ENCODE peak calls at places on chromosomes 2 and 18, in eight cellular contexts. M, Y, A, P, W, C, U and O are unnamed samples.

GRCh38 chr2:217886720-217887309 is 116.0 kb downstream of the TNS1 start:
- DNase-seq in M (no peak), Y (peak), A (peak), P (peak), W (peak), C (no peak), U (peak), O (peak)

GRCh38 chr2:73253901-73254300 is 19.8 kb downstream of the CCT7 start:
- DNase-seq in M (no peak), Y (no peak), A (no peak), P (no peak), W (peak), C (no peak), U (no peak), O (no peak)

GRCh38 chr2:106161938-106162814 is 31.9 kb downstream of the UXS1 start:
- DNase-seq in M (no peak), Y (peak), A (no peak), P (peak), W (peak), C (no peak), U (no peak), O (no peak)

GRCh38 chr18:56445422-56445821 is 193.0 kb downstream of the TXNL1 start:
- DNase-seq in M (no peak), Y (no peak), A (no peak), P (no peak), W (no peak), C (no peak), U (no peak), O (no peak)

GRCh38 chr2:10957396-10957795 is 45.7 kb downstream of the KCNF1 start:
- DNase-seq in M (no peak), Y (no peak), A (no peak), P (no peak), W (no peak), C (no peak), U (no peak), O (no peak)

GRCh38 chr2:80396276-80396675 is 91.7 kb upstream of the LRRTM1 start:
- DNase-seq in M (no peak), Y (no peak), A (no peak), P (no peak), W (no peak), C (no peak), U (no peak), O (no peak)

GRCh38 chr2:64862623-64863022 is 126.6 kb upstream of the SLC1A4 start:
- DNase-seq in M (no peak), Y (no peak), A (no peak), P (peak), W (no peak), C (no peak), U (no peak), O (no peak)

GRCh38 chr2:71807969-71808451 is 339.7 kb downstream of the CYP26B1 start:
- DNase-seq in M (no peak), Y (no peak), A (peak), P (no peak), W (peak), C (no peak), U (no peak), O (peak)

GRCh38 chr2:133836691-133837090 is 268.4 kb upstream of the NCKAP5 start:
- DNase-seq in M (no peak), Y (peak), A (no peak), P (peak), W (no peak), C (no peak), U (no peak), O (no peak)

GRCh38 chr2:47555368-47555767 is 152.4 kb downstream of the MSH2 start:
- DNase-seq in M (no peak), Y (no peak), A (no peak), P (no peak), W (no peak), C (no peak), U (no peak), O (no peak)

GRCh38 chr2:128613876-128614275 is 295.2 kb upstream of the HS6ST1 start:
- DNase-seq in M (no peak), Y (no peak), A (peak), P (no peak), W (no peak), C (no peak), U (peak), O (no peak)

GRCh38 chr18:12254137-12254819 is at the start of gene CIDEA:
- DNase-seq in M (no peak), Y (no peak), A (peak), P (no peak), W (no peak), C (no peak), U (no peak), O (no peak)

GRCh38 chr2:33522571-33522970 is 46.1 kb downstream of the RASGRP3 start:
- DNase-seq in M (no peak), Y (peak), A (no peak), P (no peak), W (no peak), C (no peak), U (no peak), O (no peak)

GRCh38 chr2:238895901-238896600 is 48.2 kb downstream of the TWIST2 start:
- DNase-seq in M (no peak), Y (peak), A (peak), P (no peak), W (peak), C (no peak), U (no peak), O (no peak)

GRCh38 chr2:7450188-7451156 is 533.3 kb downstream of the RNF144A start:
- DNase-seq in M (no peak), Y (no peak), A (no peak), P (no peak), W (no peak), C (no peak), U (no peak), O (no peak)

GRCh38 chr2:5467506-5467905 is 224.7 kb upstream of the SOX11 start:
- DNase-seq in M (no peak), Y (no peak), A (no peak), P (no peak), W (no peak), C (no peak), U (no peak), O (no peak)

GRCh38 chr18:48711651-48712486 is 173.0 kb downstream of the CTIF start:
- DNase-seq in M (no peak), Y (no peak), A (peak), P (peak), W (peak), C (no peak), U (no peak), O (no peak)

GRCh38 chr2:219308142-219309093 is 783 bp downstream of the PTPRN start:
- DNase-seq in M (no peak), Y (peak), A (peak), P (peak), W (peak), C (no peak), U (no peak), O (peak)

GRCh38 chr18:10057808-10058791 is 144.3 kb downstream of the VAPA start:
- DNase-seq in M (no peak), Y (peak), A (no peak), P (peak), W (peak), C (no peak), U (no peak), O (no peak)

GRCh38 chr18:55501594-55502345 is 86.2 kb downstream of the TCF4 start:
- DNase-seq in M (no peak), Y (peak), A (no peak), P (no peak), W (no peak), C (no peak), U (no peak), O (no peak)

GRCh38 chr2:187434342-187434785 is 13.7 kb downstream of the CALCRL start:
- DNase-seq in M (no peak), Y (peak), A (no peak), P (no peak), W (no peak), C (no peak), U (no peak), O (no peak)

GRCh38 chr2:213149332-213149875 is 2.0 kb downstream of the IKZF2 start:
- DNase-seq in M (no peak), Y (peak), A (no peak), P (no peak), W (no peak), C (no peak), U (no peak), O (no peak)

GRCh38 chr2:38248707-38249106 is 128.4 kb downstream of the ATL2 start:
- DNase-seq in M (no peak), Y (no peak), A (no peak), P (no peak), W (no peak), C (no peak), U (no peak), O (no peak)

GRCh38 chr18:11392292-11392691 is 217.1 kb upstream of the SLC35G4 start:
- DNase-seq in M (no peak), Y (peak), A (no peak), P (no peak), W (no peak), C (no peak), U (no peak), O (no peak)

GRCh38 chr2:157264099-157264498 is 6.6 kb downstream of the GALNT5 start:
- DNase-seq in M (no peak), Y (peak), A (no peak), P (no peak), W (no peak), C (no peak), U (no peak), O (no peak)

GRCh38 chr2:200193791-200194190 is 112.7 kb upstream of the SPATS2L start:
- DNase-seq in M (no peak), Y (no peak), A (no peak), P (no peak), W (no peak), C (no peak), U (no peak), O (no peak)

GRCh38 chr18:41144444-41144843 is 810.6 kb upstream of the PIK3C3 start:
- DNase-seq in M (no peak), Y (peak), A (no peak), P (no peak), W (no peak), C (no peak), U (no peak), O (no peak)

GRCh38 chr2:229081411-229081810 is 189.7 kb downstream of the PID1 start:
- DNase-seq in M (no peak), Y (no peak), A (no peak), P (peak), W (no peak), C (no peak), U (no peak), O (no peak)

GRCh38 chr18:78558948-78559347 is 420.7 kb upstream of the SALL3 start:
- DNase-seq in M (no peak), Y (no peak), A (no peak), P (no peak), W (no peak), C (no peak), U (no peak), O (no peak)

GRCh38 chr2:1818811-1819210 is 74.5 kb upstream of the PXDN start:
- DNase-seq in M (no peak), Y (no peak), A (no peak), P (no peak), W (no peak), C (no peak), U (no peak), O (no peak)

GRCh38 chr2:83369601-83370418 is 1089.3 kb downstream of the SUCLG1 start:
- DNase-seq in M (no peak), Y (no peak), A (no peak), P (no peak), W (no peak), C (no peak), U (no peak), O (no peak)

DNA sequence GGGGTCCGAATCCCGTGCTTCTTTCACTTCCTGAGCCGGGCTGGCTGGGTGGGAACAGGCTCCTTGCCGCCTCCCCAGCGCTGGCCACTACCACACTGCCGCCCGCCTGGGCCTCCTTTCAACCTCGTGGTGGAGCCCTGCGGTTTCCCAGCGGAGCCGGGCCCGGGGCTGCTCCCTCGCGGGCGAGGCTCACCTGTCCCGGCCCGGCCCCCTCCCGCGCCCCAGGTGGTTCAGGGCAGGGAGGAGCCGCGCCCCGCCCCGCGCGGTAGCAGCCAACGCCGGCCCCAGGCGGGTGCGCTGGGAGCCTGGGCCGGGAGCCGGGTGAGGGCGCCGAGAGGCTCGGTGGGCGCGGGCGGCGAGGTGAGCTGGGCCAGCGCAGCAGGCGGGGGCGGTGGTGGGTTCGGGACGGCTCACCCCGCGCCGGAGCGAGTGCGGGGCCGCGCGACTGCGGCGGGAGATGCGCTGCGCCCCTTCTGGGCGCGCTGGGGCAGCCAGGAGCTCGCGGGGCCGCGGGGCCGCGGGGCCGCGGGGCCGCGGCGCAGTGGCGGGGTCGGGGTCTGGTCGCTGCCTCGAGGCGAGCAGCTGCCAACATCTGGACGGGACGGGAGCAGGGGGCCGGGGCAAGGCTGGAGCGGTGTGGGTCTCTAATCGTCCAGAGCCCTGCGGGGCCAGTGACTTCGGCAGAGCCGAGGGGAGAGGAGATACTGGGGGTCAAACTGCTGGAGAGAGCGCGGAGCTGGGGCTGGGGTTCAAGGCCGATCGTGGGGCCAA is at the start of gene LYPD6B:
- DNase-seq in M (no peak), Y (no peak), A (peak), P (peak), W (peak), C (no peak), U (peak), O (no peak)
- TF ChIP-seq CTCF in M (no peak), Y (no peak), A (no peak), P (no peak), W (no peak), C (peak), U (peak), O (no peak)

DNA sequence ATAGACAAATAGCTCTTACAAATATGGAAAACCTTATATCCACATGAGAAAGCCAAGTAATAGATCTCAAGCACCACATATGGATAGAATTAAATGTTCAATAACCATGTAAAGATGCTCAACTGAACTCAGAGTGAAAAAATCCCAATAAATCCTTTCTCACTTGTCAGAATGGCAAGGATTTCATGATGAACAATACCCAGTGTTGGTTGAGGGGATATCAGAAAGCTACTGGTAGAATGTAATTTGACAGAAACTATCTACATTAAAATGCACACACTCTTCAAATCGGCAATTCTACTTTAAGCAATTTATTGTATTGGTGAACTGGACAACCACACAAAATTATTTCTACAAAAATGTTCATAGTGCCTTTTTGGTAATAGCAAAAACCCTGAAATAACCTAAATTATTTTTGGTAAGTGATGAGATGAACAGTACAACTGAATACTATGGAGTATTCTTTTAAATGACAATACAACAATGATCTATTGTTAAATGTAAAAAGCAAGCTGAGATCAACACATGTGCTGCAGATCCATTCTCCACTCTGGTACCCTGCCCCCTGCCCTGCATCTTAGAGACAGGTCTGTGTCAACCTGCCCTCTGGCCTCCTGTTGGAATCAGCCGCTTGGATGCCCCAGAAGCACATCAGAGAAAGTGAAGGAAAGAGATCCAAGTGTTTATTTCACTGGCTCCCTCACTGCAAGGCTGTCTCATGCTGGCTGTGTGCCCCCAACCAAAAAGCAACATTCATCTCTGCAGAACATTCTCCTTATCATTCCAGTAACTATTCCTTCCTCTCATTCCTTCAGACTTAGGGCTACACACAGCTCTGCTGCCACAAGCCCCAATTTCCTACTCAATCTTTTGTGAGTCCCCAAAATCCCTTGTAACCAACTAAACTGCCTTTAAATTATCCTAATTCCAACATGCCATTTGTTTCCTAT is 442.5 kb downstream of the LRATD1 start:
- DNase-seq in M (no peak), Y (peak), A (no peak), P (no peak), W (no peak), C (no peak), U (no peak), O (no peak)
- H3K27ac ChIP-seq in M (no peak), Y (no peak), A (no peak), P (no peak), W (no peak), C (no peak), U (no peak), O (no peak)

GRCh38 chr2:172481507-172482262 is 54.3 kb downstream of the ITGA6 start:
- DNase-seq in M (no peak), Y (no peak), A (no peak), P (no peak), W (no peak), C (no peak), U (no peak), O (no peak)

GRCh38 chr2:172484706-172485105 is 57.3 kb downstream of the ITGA6 start:
- DNase-seq in M (no peak), Y (no peak), A (no peak), P (no peak), W (no peak), C (no peak), U (no peak), O (no peak)

GRCh38 chr2:172480301-172481218 is 53.2 kb downstream of the ITGA6 start:
- DNase-seq in M (no peak), Y (peak), A (peak), P (no peak), W (no peak), C (no peak), U (no peak), O (no peak)

GRCh38 chr2:172488556-172488955 is 61.2 kb downstream of the ITGA6 start:
- DNase-seq in M (no peak), Y (no peak), A (no peak), P (no peak), W (no peak), C (no peak), U (no peak), O (no peak)

GRCh38 chr2:172484253-172484652 is 56.9 kb downstream of the ITGA6 start:
- DNase-seq in M (no peak), Y (peak), A (no peak), P (peak), W (no peak), C (no peak), U (no peak), O (no peak)
- TF ChIP-seq CTCF in M (no peak), Y (no peak), A (no peak), P (peak), W (peak), C (peak), U (peak), O (peak)

GRCh38 chr2:158486150-158486969 is 29.6 kb downstream of the PKP4 start:
- DNase-seq in M (no peak), Y (no peak), A (no peak), P (no peak), W (no peak), C (no peak), U (no peak), O (no peak)
- H3K27ac ChIP-seq in M (peak), Y (peak), A (no peak), P (peak), W (no peak), C (no peak), U (no peak), O (no peak)

GRCh38 chr2:122446761-122447160 is 691.3 kb downstream of the TSN start:
- DNase-seq in M (no peak), Y (no peak), A (no peak), P (no peak), W (no peak), C (no peak), U (no peak), O (no peak)

GRCh38 chr2:122447237-122447636 is 691.8 kb downstream of the TSN start:
- DNase-seq in M (no peak), Y (no peak), A (no peak), P (no peak), W (no peak), C (no peak), U (no peak), O (no peak)

GRCh38 chr2:122451697-122452096 is 696.2 kb downstream of the TSN start:
- DNase-seq in M (no peak), Y (no peak), A (no peak), P (no peak), W (no peak), C (no peak), U (no peak), O (no peak)

GRCh38 chr2:122451040-122451439 is 695.6 kb downstream of the TSN start:
- DNase-seq in M (no peak), Y (no peak), A (no peak), P (peak), W (peak), C (no peak), U (no peak), O (no peak)
- TF ChIP-seq CTCF in M (peak), Y (peak), A (no peak), P (peak), W (peak), C (peak), U (peak), O (no peak)

GRCh38 chr2:172643142-172643541 is 87.3 kb downstream of the PDK1 start:
- DNase-seq in M (no peak), Y (peak), A (no peak), P (peak), W (no peak), C (no peak), U (no peak), O (no peak)
- H3K27ac ChIP-seq in M (no peak), Y (no peak), A (no peak), P (peak), W (no peak), C (no peak), U (no peak), O (no peak)

GRCh38 chr18:52667388-52667787 is 327.4 kb downstream of the DCC start:
- DNase-seq in M (no peak), Y (no peak), A (no peak), P (no peak), W (no peak), C (no peak), U (no peak), O (no peak)

GRCh38 chr18:52670903-52671302 is 330.9 kb downstream of the DCC start:
- DNase-seq in M (no peak), Y (peak), A (no peak), P (peak), W (peak), C (no peak), U (no peak), O (no peak)
- TF ChIP-seq CTCF in M (no peak), Y (peak), A (no peak), P (peak), W (peak), C (no peak), U (peak), O (no peak)

GRCh38 chr2:222752731-222753130 is 81.3 kb downstream of the MOGAT1 start:
- DNase-seq in M (no peak), Y (no peak), A (no peak), P (no peak), W (no peak), C (no peak), U (no peak), O (no peak)
- H3K27ac ChIP-seq in M (peak), Y (no peak), A (no peak), P (no peak), W (peak), C (peak), U (no peak), O (no peak)

DNA sequence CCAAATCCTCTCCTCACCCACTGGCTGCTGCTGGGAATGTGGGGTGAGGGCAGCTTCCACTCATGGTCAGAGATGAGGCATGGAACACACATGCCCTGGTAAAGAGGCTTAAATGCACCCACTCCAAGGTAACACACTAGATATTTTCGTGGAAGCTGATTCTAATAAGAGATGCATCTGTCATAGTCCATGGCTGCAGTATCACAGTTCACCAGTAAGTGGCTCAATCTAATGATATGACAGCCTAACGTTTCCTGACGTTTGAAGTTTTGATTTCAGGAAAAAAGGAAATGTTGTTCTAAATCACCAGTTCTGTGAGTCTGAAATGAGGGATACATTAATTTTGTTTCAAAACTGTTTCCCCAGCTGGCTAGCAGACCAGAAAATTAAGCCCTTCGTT is 38.2 kb downstream of the LCT start:
- DNase-seq in M (no peak), Y (no peak), A (no peak), P (peak), W (no peak), C (no peak), U (no peak), O (no peak)
- TF ChIP-seq CTCF in M (no peak), Y (peak), A (no peak), P (peak), W (no peak), C (peak), U (peak), O (no peak)

GRCh38 chr2:242017086-242017485 is 147.6 kb downstream of the RTP5 start:
- DNase-seq in M (no peak), Y (no peak), A (peak), P (no peak), W (no peak), C (no peak), U (no peak), O (no peak)
- H3K27ac ChIP-seq in M (no peak), Y (no peak), A (no peak), P (no peak), W (no peak), C (no peak), U (no peak), O (no peak)